ENCODE peak calls at places on chromosomes 5 and 9, in eight cellular contexts. One of them, this sample, is unnamed.

GRCh38 chr9:120580591-120580896 is 577 bp upstream of the CDK5RAP2 start:
- DNase-seq in A549: no peak
- DNase-seq in GM12865: no peak
- DNase-seq in fibroblast of pulmonary artery: no peak
- DNase-seq in thyroid gland: peak
- DNase-seq in astrocyte of the cerebellum: no peak
- DNase-seq in pancreas: no peak
- DNase-seq in cardiac fibroblast: no peak
- DNase-seq in this sample: no peak

GRCh38 chr5:44372028-44372427 is 17.2 kb downstream of the FGF10 start:
- DNase-seq in A549: no peak
- DNase-seq in GM12865: no peak
- DNase-seq in fibroblast of pulmonary artery: no peak
- DNase-seq in thyroid gland: no peak
- DNase-seq in astrocyte of the cerebellum: no peak
- DNase-seq in pancreas: no peak
- DNase-seq in cardiac fibroblast: no peak
- DNase-seq in this sample: no peak

GRCh38 chr9:109517798-109518435 is 19.8 kb upstream of the PTPN3 start:
- DNase-seq in A549: no peak
- DNase-seq in GM12865: no peak
- DNase-seq in fibroblast of pulmonary artery: no peak
- DNase-seq in thyroid gland: peak
- DNase-seq in astrocyte of the cerebellum: peak
- DNase-seq in pancreas: no peak
- DNase-seq in cardiac fibroblast: peak
- DNase-seq in this sample: no peak

GRCh38 chr5:157351386-157352089 is 85.6 kb downstream of the CYFIP2 start:
- DNase-seq in A549: no peak
- DNase-seq in GM12865: no peak
- DNase-seq in fibroblast of pulmonary artery: peak
- DNase-seq in thyroid gland: no peak
- DNase-seq in astrocyte of the cerebellum: no peak
- DNase-seq in pancreas: no peak
- DNase-seq in cardiac fibroblast: peak
- DNase-seq in this sample: no peak

GRCh38 chr9:78314953-78315870 is 18.3 kb downstream of the PSAT1 start:
- DNase-seq in A549: no peak
- DNase-seq in GM12865: no peak
- DNase-seq in fibroblast of pulmonary artery: peak
- DNase-seq in thyroid gland: no peak
- DNase-seq in astrocyte of the cerebellum: peak
- DNase-seq in pancreas: no peak
- DNase-seq in cardiac fibroblast: peak
- DNase-seq in this sample: no peak

GRCh38 chr9:116058421-116058820 is 95.2 kb upstream of the PAPPA start:
- DNase-seq in A549: peak
- DNase-seq in GM12865: no peak
- DNase-seq in fibroblast of pulmonary artery: peak
- DNase-seq in thyroid gland: no peak
- DNase-seq in astrocyte of the cerebellum: no peak
- DNase-seq in pancreas: no peak
- DNase-seq in cardiac fibroblast: peak
- DNase-seq in this sample: no peak

GRCh38 chr5:153998010-153998409 is 40.7 kb downstream of the FAM114A2 start:
- DNase-seq in A549: no peak
- DNase-seq in GM12865: no peak
- DNase-seq in fibroblast of pulmonary artery: peak
- DNase-seq in thyroid gland: no peak
- DNase-seq in astrocyte of the cerebellum: no peak
- DNase-seq in pancreas: no peak
- DNase-seq in cardiac fibroblast: peak
- DNase-seq in this sample: no peak

GRCh38 chr9:17862081-17862480 is 283.2 kb downstream of the SH3GL2 start:
- DNase-seq in A549: no peak
- DNase-seq in GM12865: no peak
- DNase-seq in fibroblast of pulmonary artery: no peak
- DNase-seq in thyroid gland: no peak
- DNase-seq in astrocyte of the cerebellum: no peak
- DNase-seq in pancreas: no peak
- DNase-seq in cardiac fibroblast: no peak
- DNase-seq in this sample: no peak

GRCh38 chr5:134464988-134465855 is 53.5 kb upstream of the CDKN2AIPNL start:
- DNase-seq in A549: no peak
- DNase-seq in GM12865: no peak
- DNase-seq in fibroblast of pulmonary artery: no peak
- DNase-seq in thyroid gland: peak
- DNase-seq in astrocyte of the cerebellum: no peak
- DNase-seq in pancreas: no peak
- DNase-seq in cardiac fibroblast: no peak
- DNase-seq in this sample: no peak

GRCh38 chr9:107158321-107158720 is 124.8 kb upstream of the RAD23B start:
- DNase-seq in A549: peak
- DNase-seq in GM12865: peak
- DNase-seq in fibroblast of pulmonary artery: peak
- DNase-seq in thyroid gland: no peak
- DNase-seq in astrocyte of the cerebellum: peak
- DNase-seq in pancreas: no peak
- DNase-seq in cardiac fibroblast: peak
- DNase-seq in this sample: no peak

GRCh38 chr9:2055203-2055658 is 40.1 kb downstream of the SMARCA2 start:
- DNase-seq in A549: no peak
- DNase-seq in GM12865: peak
- DNase-seq in fibroblast of pulmonary artery: peak
- DNase-seq in thyroid gland: no peak
- DNase-seq in astrocyte of the cerebellum: peak
- DNase-seq in pancreas: no peak
- DNase-seq in cardiac fibroblast: peak
- DNase-seq in this sample: no peak

GRCh38 chr9:34337404-34337803 is 8.0 kb downstream of the NUDT2 start:
- DNase-seq in A549: peak
- DNase-seq in GM12865: no peak
- DNase-seq in fibroblast of pulmonary artery: peak
- DNase-seq in thyroid gland: no peak
- DNase-seq in astrocyte of the cerebellum: no peak
- DNase-seq in pancreas: no peak
- DNase-seq in cardiac fibroblast: no peak
- DNase-seq in this sample: no peak

GRCh38 chr5:6914336-6914735 is 201.1 kb downstream of the TENT4A start:
- DNase-seq in A549: no peak
- DNase-seq in GM12865: no peak
- DNase-seq in fibroblast of pulmonary artery: no peak
- DNase-seq in thyroid gland: no peak
- DNase-seq in astrocyte of the cerebellum: no peak
- DNase-seq in pancreas: no peak
- DNase-seq in cardiac fibroblast: no peak
- DNase-seq in this sample: no peak

GRCh38 chr9:123375725-123376132 is 19.7 kb downstream of the CRB2 start:
- DNase-seq in A549: no peak
- DNase-seq in GM12865: no peak
- DNase-seq in fibroblast of pulmonary artery: no peak
- DNase-seq in thyroid gland: no peak
- DNase-seq in astrocyte of the cerebellum: peak
- DNase-seq in pancreas: peak
- DNase-seq in cardiac fibroblast: peak
- DNase-seq in this sample: no peak

GRCh38 chr9:109974143-109974917 is 194.3 kb downstream of the PALM2AKAP2 start:
- DNase-seq in A549: no peak
- DNase-seq in GM12865: peak
- DNase-seq in fibroblast of pulmonary artery: no peak
- DNase-seq in thyroid gland: peak
- DNase-seq in astrocyte of the cerebellum: no peak
- DNase-seq in pancreas: no peak
- DNase-seq in cardiac fibroblast: no peak
- DNase-seq in this sample: no peak

GRCh38 chr9:86408121-86408520 is 53.9 kb upstream of the TUT7 start:
- DNase-seq in A549: no peak
- DNase-seq in GM12865: no peak
- DNase-seq in fibroblast of pulmonary artery: no peak
- DNase-seq in thyroid gland: no peak
- DNase-seq in astrocyte of the cerebellum: no peak
- DNase-seq in pancreas: no peak
- DNase-seq in cardiac fibroblast: peak
- DNase-seq in this sample: no peak

GRCh38 chr9:86407022-86407421 is 52.8 kb upstream of the TUT7 start:
- DNase-seq in A549: peak
- DNase-seq in GM12865: peak
- DNase-seq in fibroblast of pulmonary artery: peak
- DNase-seq in thyroid gland: peak
- DNase-seq in astrocyte of the cerebellum: no peak
- DNase-seq in pancreas: peak
- DNase-seq in cardiac fibroblast: peak
- DNase-seq in this sample: no peak

GRCh38 chr9:86405926-86406325 is 51.7 kb upstream of the TUT7 start:
- DNase-seq in A549: peak
- DNase-seq in GM12865: peak
- DNase-seq in fibroblast of pulmonary artery: peak
- DNase-seq in thyroid gland: no peak
- DNase-seq in astrocyte of the cerebellum: peak
- DNase-seq in pancreas: no peak
- DNase-seq in cardiac fibroblast: peak
- DNase-seq in this sample: peak

GRCh38 chr9:86405086-86405491 is 50.9 kb upstream of the TUT7 start:
- DNase-seq in A549: peak
- DNase-seq in GM12865: no peak
- DNase-seq in fibroblast of pulmonary artery: no peak
- DNase-seq in thyroid gland: no peak
- DNase-seq in astrocyte of the cerebellum: no peak
- DNase-seq in pancreas: no peak
- DNase-seq in cardiac fibroblast: peak
- DNase-seq in this sample: no peak

GRCh38 chr9:86406366-86406765 is 52.2 kb upstream of the TUT7 start:
- DNase-seq in A549: peak
- DNase-seq in GM12865: no peak
- DNase-seq in fibroblast of pulmonary artery: peak
- DNase-seq in thyroid gland: peak
- DNase-seq in astrocyte of the cerebellum: no peak
- DNase-seq in pancreas: no peak
- DNase-seq in cardiac fibroblast: peak
- DNase-seq in this sample: peak
- H3K4me3 ChIP-seq in A549: peak
- H3K4me3 ChIP-seq in GM12865: no peak
- H3K4me3 ChIP-seq in fibroblast of pulmonary artery: peak
- H3K4me3 ChIP-seq in thyroid gland: no peak
- H3K4me3 ChIP-seq in astrocyte of the cerebellum: no peak
- H3K4me3 ChIP-seq in pancreas: no peak
- H3K4me3 ChIP-seq in cardiac fibroblast: peak
- H3K4me3 ChIP-seq in this sample: peak

DNA sequence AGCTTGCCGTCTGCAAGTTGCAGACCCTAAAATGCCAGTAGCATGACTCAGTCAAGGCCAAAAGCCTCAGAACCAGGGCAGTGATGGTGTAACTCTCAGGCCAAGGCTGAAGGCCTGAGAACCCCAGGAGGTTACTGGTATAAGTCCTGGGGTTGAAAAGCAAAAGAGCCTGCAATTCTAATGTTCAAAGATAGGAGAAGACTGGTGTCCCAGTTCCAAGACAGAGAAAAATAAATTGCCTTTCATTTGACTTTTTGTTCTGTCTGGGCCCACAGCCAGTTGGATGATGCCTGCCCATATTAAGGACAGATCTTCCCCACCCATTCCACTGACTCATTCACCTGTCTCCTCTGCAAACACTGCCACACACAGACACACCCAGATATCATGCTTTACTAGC is 673.2 kb downstream of the CDH18 start:
- DNase-seq in A549: peak
- DNase-seq in GM12865: no peak
- DNase-seq in fibroblast of pulmonary artery: no peak
- DNase-seq in thyroid gland: no peak
- DNase-seq in astrocyte of the cerebellum: no peak
- DNase-seq in pancreas: no peak
- DNase-seq in cardiac fibroblast: no peak
- DNase-seq in this sample: no peak
- TF ChIP-seq CTCF in A549: no peak
- TF ChIP-seq CTCF in GM12865: no peak
- TF ChIP-seq CTCF in fibroblast of pulmonary artery: no peak
- TF ChIP-seq CTCF in thyroid gland: no peak
- TF ChIP-seq CTCF in astrocyte of the cerebellum: no peak
- TF ChIP-seq CTCF in pancreas: no peak
- TF ChIP-seq CTCF in cardiac fibroblast: no peak
- TF ChIP-seq CTCF in this sample: no peak

DNA sequence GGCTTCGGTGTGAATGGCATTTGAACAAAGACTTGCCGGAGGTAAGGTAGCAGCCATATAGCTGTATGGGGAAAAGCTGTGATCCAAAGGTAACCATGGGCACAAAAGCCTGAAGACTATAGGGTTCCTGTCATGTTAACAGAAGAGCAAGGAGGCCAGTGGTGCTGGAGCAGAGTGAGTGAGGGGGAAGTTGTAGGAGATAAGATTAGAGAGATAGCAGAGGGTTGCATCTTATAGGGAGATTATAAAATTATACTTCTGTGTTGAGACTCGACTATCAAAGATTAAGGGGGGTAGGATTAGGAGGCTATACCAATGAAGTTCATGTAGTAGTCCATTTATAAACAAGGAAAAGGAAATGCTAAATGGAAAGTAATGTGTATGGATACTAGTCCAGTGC is 3.3 kb downstream of the NCBP1 start:
- DNase-seq in A549: no peak
- DNase-seq in GM12865: no peak
- DNase-seq in fibroblast of pulmonary artery: no peak
- DNase-seq in thyroid gland: no peak
- DNase-seq in astrocyte of the cerebellum: no peak
- DNase-seq in pancreas: no peak
- DNase-seq in cardiac fibroblast: no peak
- DNase-seq in this sample: no peak
- H3K4me3 ChIP-seq in A549: no peak
- H3K4me3 ChIP-seq in GM12865: no peak
- H3K4me3 ChIP-seq in fibroblast of pulmonary artery: no peak
- H3K4me3 ChIP-seq in thyroid gland: no peak
- H3K4me3 ChIP-seq in astrocyte of the cerebellum: no peak
- H3K4me3 ChIP-seq in pancreas: no peak
- H3K4me3 ChIP-seq in cardiac fibroblast: no peak
- H3K4me3 ChIP-seq in this sample: peak

GRCh38 chr9:137778336-137778735 is 99.2 kb upstream of the CACNA1B start:
- DNase-seq in A549: no peak
- DNase-seq in GM12865: no peak
- DNase-seq in fibroblast of pulmonary artery: no peak
- DNase-seq in thyroid gland: no peak
- DNase-seq in astrocyte of the cerebellum: no peak
- DNase-seq in pancreas: no peak
- DNase-seq in cardiac fibroblast: no peak
- DNase-seq in this sample: no peak

GRCh38 chr9:137774775-137775386 is 102.7 kb upstream of the CACNA1B start:
- DNase-seq in A549: no peak
- DNase-seq in GM12865: no peak
- DNase-seq in fibroblast of pulmonary artery: no peak
- DNase-seq in thyroid gland: no peak
- DNase-seq in astrocyte of the cerebellum: no peak
- DNase-seq in pancreas: no peak
- DNase-seq in cardiac fibroblast: no peak
- DNase-seq in this sample: no peak

GRCh38 chr9:137778914-137779313 is 98.7 kb upstream of the CACNA1B start:
- DNase-seq in A549: no peak
- DNase-seq in GM12865: no peak
- DNase-seq in fibroblast of pulmonary artery: no peak
- DNase-seq in thyroid gland: no peak
- DNase-seq in astrocyte of the cerebellum: no peak
- DNase-seq in pancreas: no peak
- DNase-seq in cardiac fibroblast: no peak
- DNase-seq in this sample: no peak

GRCh38 chr9:137777761-137778160 is 99.8 kb upstream of the CACNA1B start:
- DNase-seq in A549: no peak
- DNase-seq in GM12865: no peak
- DNase-seq in fibroblast of pulmonary artery: no peak
- DNase-seq in thyroid gland: no peak
- DNase-seq in astrocyte of the cerebellum: no peak
- DNase-seq in pancreas: no peak
- DNase-seq in cardiac fibroblast: no peak
- DNase-seq in this sample: no peak

GRCh38 chr9:137776306-137776995 is 101.1 kb upstream of the CACNA1B start:
- DNase-seq in A549: no peak
- DNase-seq in GM12865: no peak
- DNase-seq in fibroblast of pulmonary artery: no peak
- DNase-seq in thyroid gland: no peak
- DNase-seq in astrocyte of the cerebellum: no peak
- DNase-seq in pancreas: no peak
- DNase-seq in cardiac fibroblast: no peak
- DNase-seq in this sample: no peak
- TF ChIP-seq CTCF in A549: no peak
- TF ChIP-seq CTCF in GM12865: no peak
- TF ChIP-seq CTCF in fibroblast of pulmonary artery: no peak
- TF ChIP-seq CTCF in thyroid gland: no peak
- TF ChIP-seq CTCF in astrocyte of the cerebellum: no peak
- TF ChIP-seq CTCF in pancreas: no peak
- TF ChIP-seq CTCF in cardiac fibroblast: no peak
- TF ChIP-seq CTCF in this sample: no peak